ENCODE peak calls at places on chromosomes 7 and 10, in five cellular contexts. L, W, N, Z and A are unnamed samples.

GRCh38 chr10:43964486-43964885 is 315.8 kb upstream of the ZNF32 start:
- DNase-seq in L (no peak), W (no peak), N (no peak), Z (no peak), A (no peak)

GRCh38 chr7:154783281-154783909 is 219.5 kb downstream of the PAXIP1 start:
- DNase-seq in L (no peak), W (no peak), N (no peak), Z (no peak), A (no peak)

GRCh38 chr7:11835260-11835659 is 3.3 kb upstream of the THSD7A start:
- DNase-seq in L (no peak), W (peak), N (no peak), Z (no peak), A (no peak)

GRCh38 chr7:40749877-40750276 is 615.1 kb downstream of the SUGCT start:
- DNase-seq in L (no peak), W (no peak), N (no peak), Z (no peak), A (no peak)

GRCh38 chr7:73811760-73812168 is 19.0 kb upstream of the CLDN4 start:
- DNase-seq in L (peak), W (peak), N (peak), Z (peak), A (no peak)

GRCh38 chr10:80471715-80472233 is 17.7 kb downstream of the TSPAN14 start:
- DNase-seq in L (no peak), W (peak), N (no peak), Z (no peak), A (no peak)

GRCh38 chr10:31314256-31315183 is 4.5 kb upstream of the ZEB1 start:
- DNase-seq in L (no peak), W (no peak), N (no peak), Z (no peak), A (no peak)

GRCh38 chr10:131354380-131354779 is 42.9 kb upstream of the TCERG1L start:
- DNase-seq in L (no peak), W (no peak), N (peak), Z (no peak), A (no peak)

GRCh38 chr10:88465765-88466164 is 117.4 kb downstream of the RNLS start:
- DNase-seq in L (no peak), W (no peak), N (no peak), Z (no peak), A (no peak)

GRCh38 chr7:33870120-33870519 is 35.2 kb upstream of the BMPER start:
- DNase-seq in L (no peak), W (no peak), N (no peak), Z (no peak), A (no peak)

GRCh38 chr7:123714296-123715080 is 34.3 kb downstream of the WASL start:
- DNase-seq in L (no peak), W (no peak), N (no peak), Z (no peak), A (no peak)

GRCh38 chr10:43396061-43396927 is 12.7 kb downstream of the HNRNPF start:
- DNase-seq in L (no peak), W (peak), N (peak), Z (peak), A (peak)

GRCh38 chr7:4739528-4739992 is 35.9 kb upstream of the AP5Z1 start:
- DNase-seq in L (no peak), W (no peak), N (peak), Z (no peak), A (no peak)

GRCh38 chr10:102629661-102630614 is 14.3 kb upstream of the TRIM8 start:
- DNase-seq in L (peak), W (peak), N (no peak), Z (peak), A (no peak)

GRCh38 chr10:45286980-45287379 is 28.4 kb downstream of the OR13A1 start:
- DNase-seq in L (no peak), W (no peak), N (no peak), Z (no peak), A (no peak)

GRCh38 chr10:131076341-131076740 is 235.2 kb downstream of the TCERG1L start:
- DNase-seq in L (no peak), W (no peak), N (no peak), Z (no peak), A (no peak)

GRCh38 chr7:26898917-26899316 is 34.5 kb upstream of the SKAP2 start:
- DNase-seq in L (no peak), W (peak), N (no peak), Z (no peak), A (no peak)

DNA sequence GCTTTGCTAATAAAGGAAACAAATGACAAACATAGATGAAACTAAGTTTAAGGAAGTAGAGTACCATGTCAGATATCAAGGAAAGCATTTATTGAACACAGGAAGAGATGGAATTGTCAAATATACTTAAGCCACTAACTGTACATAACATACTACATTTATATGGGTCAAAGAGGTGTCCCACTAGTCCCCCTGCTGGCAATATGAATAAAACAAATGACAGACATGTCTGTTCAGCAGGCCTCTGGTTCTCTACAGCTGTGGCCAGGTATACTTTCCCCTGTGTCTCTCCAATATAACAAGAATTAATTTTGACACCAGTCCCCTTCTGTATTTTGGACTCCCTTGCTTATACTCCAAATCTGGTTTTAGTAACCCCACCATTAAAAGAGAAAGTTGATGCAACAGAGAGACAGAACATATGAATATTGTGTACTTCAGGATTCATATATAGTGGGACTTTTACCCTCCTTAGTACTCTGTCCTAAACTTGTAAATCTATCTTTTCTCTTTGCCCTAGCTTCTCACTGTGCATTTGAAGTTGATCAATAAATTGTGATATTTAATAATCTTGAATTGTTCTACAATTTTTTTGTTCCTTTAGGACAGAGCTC is 42.9 kb downstream of the CD36 start:
- DNase-seq in L (peak), W (peak), N (no peak), Z (no peak), A (no peak)
- TF ChIP-seq CTCF in L (peak), W (peak), N (no peak), Z (no peak), A (peak)

DNA sequence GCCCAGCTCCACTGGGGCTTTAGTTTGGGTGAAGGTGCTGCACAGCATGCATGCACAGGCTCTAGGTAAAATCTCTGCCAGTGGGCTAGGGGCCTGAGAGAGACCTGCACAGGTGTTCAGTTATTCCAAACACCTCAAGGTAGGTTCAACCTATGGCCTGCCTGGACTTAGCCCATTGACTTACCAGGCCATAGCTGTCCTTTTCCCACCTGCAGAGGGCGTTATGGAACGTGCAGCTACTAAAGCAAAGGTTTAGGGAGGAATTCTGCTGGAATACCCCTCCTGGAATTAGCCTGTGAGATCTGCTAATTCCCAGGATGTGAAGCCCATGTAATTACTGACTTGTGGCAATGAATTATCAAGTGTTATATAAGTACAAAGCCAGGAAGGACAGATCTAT is 3.6 kb downstream of the VWC2 start:
- DNase-seq in L (no peak), W (peak), N (peak), Z (peak), A (no peak)
- TF ChIP-seq CTCF in L (no peak), W (no peak), N (no peak), Z (peak), A (peak)

GRCh38 chr7:36318116-36318515 is 71.5 kb upstream of the ANLN start:
- DNase-seq in L (no peak), W (no peak), N (no peak), Z (no peak), A (no peak)
- TF ChIP-seq CTCF in L (no peak), W (no peak), N (no peak), Z (no peak), A (no peak)

GRCh38 chr10:132540456-132540855 is 2.9 kb downstream of the INPP5A start:
- DNase-seq in L (no peak), W (no peak), N (peak), Z (peak), A (no peak)
- TF ChIP-seq CTCF in L (peak), W (no peak), N (no peak), Z (no peak), A (no peak)